ENCODE peak calls at places on chromosomes 7 and 10, in six cellular contexts. F is ACHN; O is nucleus accumbens; J is DMS 273 treated with DMSO at 0.1 percent for 48 hours; I is activated effector memory CD4-positive, alpha-beta T cell treated with anti-CD3 and anti-CD28 coated beads, Interleukin-2, amount 50 U/mL, for 16 hours; W is EH. L is an unnamed sample.

GRCh38 chr10:4984223-4984622 is 19.4 kb downstream of the AKR1C2 start:
- DNase-seq in F (no peak), O (no peak), J (no peak), I (no peak), W (no peak), L (no peak)

GRCh38 chr10:15486404-15486803 is 115.3 kb upstream of the FAM171A1 start:
- DNase-seq in F (no peak), O (no peak), J (no peak), I (no peak), W (peak), L (no peak)

GRCh38 chr7:5177060-5177459 is 13.0 kb upstream of the WIPI2 start:
- DNase-seq in F (peak), O (no peak), J (peak), I (peak), W (peak), L (peak)

GRCh38 chr10:101066146-101066889 is 4.5 kb downstream of the KAZALD1 start:
- DNase-seq in F (peak), O (no peak), J (no peak), I (peak), W (peak), L (peak)

GRCh38 chr10:96585726-96586418 is 940 bp downstream of the TM9SF3 start:
- DNase-seq in F (peak), O (peak), J (no peak), I (no peak), W (peak), L (no peak)

GRCh38 chr7:130921391-130922180 is 187.6 kb upstream of the KLF14 start:
- DNase-seq in F (peak), O (peak), J (no peak), I (peak), W (peak), L (no peak)

GRCh38 chr10:63217120-63217605 is 84.0 kb downstream of the NRBF2 start:
- DNase-seq in F (peak), O (no peak), J (no peak), I (no peak), W (peak), L (no peak)

GRCh38 chr10:43133196-43133808 is 4.9 kb upstream of the CSGALNACT2 start:
- DNase-seq in F (no peak), O (no peak), J (no peak), I (no peak), W (no peak), L (no peak)

GRCh38 chr7:387132-388022 is 97.4 kb downstream of the FOXL3 start:
- DNase-seq in F (no peak), O (no peak), J (no peak), I (peak), W (no peak), L (peak)

GRCh38 chr10:127978481-127978880 is 71.6 kb downstream of the PTPRE start:
- DNase-seq in F (no peak), O (no peak), J (no peak), I (peak), W (no peak), L (no peak)

GRCh38 chr10:43292745-43293676 is 26.1 kb upstream of the RASGEF1A start:
- DNase-seq in F (peak), O (peak), J (no peak), I (peak), W (peak), L (no peak)

L was measured in upper lobe of right lung.